ENCODE peak calls at places on chromosomes 12 and 14, in four cellular contexts. J is ovary, G is esophagus squamous epithelium, S is breast epithelium. I is an unnamed sample. For H3K4me1, the result is how much of the 10 kb centered on the place peaks cover.

GRCh38 chr12:49877066-49877465 is 26.6 kb downstream of the FAIM2 start:
- DNase-seq in J (no peak), S (no peak), G (no peak), I (peak)

GRCh38 chr12:57898308-57898970 is 42.9 kb upstream of the ATP23 start:
- DNase-seq in J (no peak), G (no peak), S (no peak), I (no peak)

GRCh38 chr12:1553987-1554982 is 40.1 kb downstream of the FBXL14 start:
- DNase-seq in G (no peak), J (no peak), S (no peak), I (no peak)

GRCh38 chr14:38762436-38762835 is 340.6 kb downstream of the SEC23A start:
- DNase-seq in G (no peak), S (no peak), J (no peak), I (no peak)

GRCh38 chr14:23186913-23187654 is 3.6 kb upstream of the SLC7A8 start:
- DNase-seq in G (no peak), S (no peak), J (no peak), I (no peak)

GRCh38 chr12:47729233-47729632 is 3.9 kb upstream of the ENDOU start:
- DNase-seq in J (no peak), S (no peak), G (no peak), I (no peak)

GRCh38 chr14:87260460-87260859 is 732.5 kb downstream of the GALC start:
- DNase-seq in S (no peak), G (no peak), J (no peak), I (no peak)

GRCh38 chr12:101764393-101764792 is 25.1 kb upstream of the SYCP3 start:
- DNase-seq in G (no peak), J (no peak), S (no peak), I (no peak)

GRCh38 chr12:5778823-5779222 is 166.2 kb downstream of the ANO2 start:
- DNase-seq in S (no peak), J (no peak), G (no peak), I (no peak)

GRCh38 chr14:60092516-60092915 is 793 bp downstream of the PCNX4 start:
- DNase-seq in S (no peak), G (no peak), J (no peak), I (no peak)

GRCh38 chr14:73717998-73718741 is 4.0 kb upstream of the PNMA1 start:
- DNase-seq in S (no peak), G (no peak), J (no peak), I (peak)

GRCh38 chr12:91109148-91109564 is 2.1 kb downstream of the LUM start:
- DNase-seq in J (peak), S (peak), G (no peak), I (no peak)

GRCh38 chr14:99150236-99150635 is 121.8 kb downstream of the BCL11B start:
- DNase-seq in J (no peak), S (no peak), G (no peak), I (no peak)

GRCh38 chr14:93317836-93318807 is 14.7 kb downstream of the BTBD7 start:
- DNase-seq in G (no peak), J (no peak), S (no peak), I (no peak)

GRCh38 chr12:63944036-63944579 is 99.6 kb downstream of the SRGAP1 start:
- DNase-seq in J (no peak), S (no peak), G (no peak), I (no peak)

GRCh38 chr12:5432011-5432400 is at the start of gene NTF3:
- DNase-seq in G (no peak), S (no peak), J (peak), I (no peak)

GRCh38 chr14:43956741-43957140 is 550.3 kb downstream of the FSCB start:
- DNase-seq in G (no peak), S (no peak), J (no peak), I (no peak)

GRCh38 chr14:86943391-86944365 is 1049.3 kb downstream of the GALC start:
- DNase-seq in J (no peak), G (no peak), S (no peak), I (no peak)

GRCh38 chr12:13075786-13076570 is 27.5 kb downstream of the GSG1 start:
- DNase-seq in J (no peak), S (no peak), G (no peak), I (no peak)

GRCh38 chr12:72133497-72134055 is 138.6 kb upstream of the TRHDE start:
- DNase-seq in S (no peak), J (no peak), G (no peak), I (no peak)

GRCh38 chr14:49310298-49310697 is 275.9 kb downstream of the RPS29 start:
- DNase-seq in J (no peak), G (no peak), S (no peak), I (no peak)

GRCh38 chr12:100963381-100963780 is 168.8 kb downstream of the ANO4 start:
- DNase-seq in G (no peak), J (peak), S (no peak), I (no peak)

GRCh38 chr12:64656429-64656828 is 46.1 kb downstream of the RASSF3 start:
- DNase-seq in G (no peak), J (no peak), S (no peak), I (no peak)

GRCh38 chr12:3972576-3972975 is 99.4 kb upstream of the PARP11 start:
- DNase-seq in G (no peak), J (no peak), S (no peak), I (no peak)

GRCh38 chr12:101694297-101694848 is 3.1 kb upstream of the CHPT1 start:
- DNase-seq in J (no peak), G (no peak), S (no peak), I (no peak)

GRCh38 chr14:96091941-96092411 is 52.8 kb downstream of the C14orf132 start:
- DNase-seq in G (no peak), S (peak), J (no peak), I (no peak)

GRCh38 chr14:29236848-29237247 is 470.3 kb downstream of the FOXG1 start:
- DNase-seq in G (no peak), J (no peak), S (no peak), I (no peak)

GRCh38 chr14:75539562-75540478 is 17.6 kb downstream of the BATF start:
- DNase-seq in G (no peak), S (no peak), J (no peak), I (no peak)

GRCh38 chr12:82470906-82471512 is 112.7 kb downstream of the METTL25 start:
- DNase-seq in G (no peak), S (no peak), J (no peak), I (no peak)

GRCh38 chr14:86799244-86799647 is 1193.7 kb downstream of the GALC start:
- DNase-seq in G (no peak), S (no peak), J (no peak), I (no peak)

GRCh38 chr14:96902004-96902403 is 104.8 kb downstream of the VRK1 start:
- DNase-seq in G (no peak), J (no peak), S (no peak), I (no peak)

GRCh38 chr14:52413729-52414453 is 99.8 kb downstream of the PTGER2 start:
- DNase-seq in J (no peak), S (no peak), G (no peak), I (no peak)

GRCh38 chr12:11732760-11733159 is 83.3 kb downstream of the ETV6 start:
- DNase-seq in S (no peak), G (no peak), J (no peak), I (no peak)
- TF ChIP-seq POLR2A in S (no peak), G (no peak), J (no peak), I (no peak)

DNA sequence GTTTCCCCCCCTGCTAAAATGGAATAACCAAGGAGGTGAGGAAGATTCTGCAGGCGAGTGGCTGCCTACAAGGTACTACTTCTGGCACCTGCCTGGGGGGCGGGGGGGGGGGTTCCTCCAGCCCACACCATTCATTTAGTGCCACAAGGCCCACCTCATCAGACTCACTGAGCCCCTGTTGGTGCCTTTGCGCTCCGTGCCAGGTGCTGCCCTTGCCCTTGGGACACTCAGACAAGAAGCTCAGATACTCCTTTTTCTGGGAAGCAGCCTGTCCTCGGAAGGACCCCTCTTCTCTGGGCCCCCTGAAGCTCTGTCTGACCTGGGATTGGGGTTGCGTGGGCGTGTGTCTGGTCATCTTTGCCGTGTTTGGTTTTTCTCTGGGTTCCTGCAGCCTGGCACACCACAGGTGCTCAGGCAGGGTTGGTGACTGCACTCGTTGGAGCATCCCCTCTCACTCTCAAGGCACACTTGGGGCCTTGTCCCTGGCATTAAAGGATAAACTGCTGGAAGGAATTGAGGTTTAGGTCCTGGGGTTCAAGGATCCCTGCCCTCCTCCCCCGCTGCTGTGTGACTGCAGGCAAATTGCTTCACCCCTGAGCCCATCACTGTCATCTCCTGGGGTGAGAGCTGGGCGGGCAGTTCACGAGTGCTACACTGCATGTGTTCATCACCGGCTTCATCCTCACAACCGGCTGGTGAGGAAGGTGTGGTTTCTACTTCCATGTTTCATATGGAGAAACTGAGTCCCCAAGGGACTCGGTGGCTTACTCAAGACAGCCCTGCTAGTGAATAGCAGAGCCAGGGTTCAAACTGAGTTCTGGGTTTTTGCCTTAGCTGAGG is 16.9 kb downstream of the FAM222A start:
- DNase-seq in S (no peak), G (no peak), J (no peak), I (peak)
- H3K4me1 ChIP-seq in S (under half), G (under half), J (under half), I (under half)

DNA sequence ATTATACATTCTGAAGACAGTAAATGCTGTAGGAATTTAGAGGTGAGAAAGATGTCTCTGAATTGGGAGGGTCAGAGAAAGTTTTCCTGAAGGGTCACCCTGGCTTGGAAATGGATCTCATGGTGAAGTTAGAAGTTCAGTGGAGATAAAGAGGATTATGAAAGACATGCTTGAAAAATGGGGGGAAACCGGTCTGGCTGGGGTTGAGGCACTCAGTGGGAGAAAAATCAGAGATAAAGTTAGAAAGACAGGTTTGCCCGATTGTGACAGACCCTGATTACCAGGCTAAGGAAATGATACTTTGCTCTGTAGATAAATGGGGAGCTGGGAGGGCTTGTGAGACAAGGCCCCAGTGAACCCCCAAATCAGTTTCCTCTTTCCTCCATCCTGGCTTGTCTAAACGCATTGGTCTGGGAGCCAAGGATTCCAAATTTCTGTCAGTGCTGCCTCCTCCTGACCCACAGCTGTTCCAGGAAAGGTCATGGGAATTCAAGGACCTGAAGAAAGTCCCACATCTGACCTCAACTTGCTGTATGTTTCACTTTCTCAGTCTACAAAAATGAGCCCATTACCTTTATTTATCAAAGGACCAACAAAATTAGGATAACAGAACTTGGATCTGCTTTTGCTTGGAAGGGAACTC is 3.6 kb upstream of the RNASE7 start:
- DNase-seq in J (no peak), G (no peak), S (no peak), I (peak)
- H3K4me3 ChIP-seq in J (no peak), G (peak), S (peak), I (no peak)

GRCh38 chr12:96227365-96228106 is 33.4 kb downstream of the ELK3 start:
- DNase-seq in G (no peak), J (no peak), S (no peak), I (peak)

GRCh38 chr12:96225003-96225855 is 31.1 kb downstream of the ELK3 start:
- DNase-seq in S (no peak), J (peak), G (no peak), I (no peak)

GRCh38 chr12:96226801-96227348 is 32.7 kb downstream of the ELK3 start:
- DNase-seq in G (no peak), S (no peak), J (no peak), I (no peak)

GRCh38 chr12:96225994-96226399 is 31.8 kb downstream of the ELK3 start:
- DNase-seq in J (no peak), G (no peak), S (no peak), I (no peak)

GRCh38 chr12:96226401-96226800 is 32.2 kb downstream of the ELK3 start:
- DNase-seq in J (no peak), G (no peak), S (no peak), I (no peak)
- TF ChIP-seq POLR2A in J (no peak), G (no peak), S (no peak), I (no peak)

DNA sequence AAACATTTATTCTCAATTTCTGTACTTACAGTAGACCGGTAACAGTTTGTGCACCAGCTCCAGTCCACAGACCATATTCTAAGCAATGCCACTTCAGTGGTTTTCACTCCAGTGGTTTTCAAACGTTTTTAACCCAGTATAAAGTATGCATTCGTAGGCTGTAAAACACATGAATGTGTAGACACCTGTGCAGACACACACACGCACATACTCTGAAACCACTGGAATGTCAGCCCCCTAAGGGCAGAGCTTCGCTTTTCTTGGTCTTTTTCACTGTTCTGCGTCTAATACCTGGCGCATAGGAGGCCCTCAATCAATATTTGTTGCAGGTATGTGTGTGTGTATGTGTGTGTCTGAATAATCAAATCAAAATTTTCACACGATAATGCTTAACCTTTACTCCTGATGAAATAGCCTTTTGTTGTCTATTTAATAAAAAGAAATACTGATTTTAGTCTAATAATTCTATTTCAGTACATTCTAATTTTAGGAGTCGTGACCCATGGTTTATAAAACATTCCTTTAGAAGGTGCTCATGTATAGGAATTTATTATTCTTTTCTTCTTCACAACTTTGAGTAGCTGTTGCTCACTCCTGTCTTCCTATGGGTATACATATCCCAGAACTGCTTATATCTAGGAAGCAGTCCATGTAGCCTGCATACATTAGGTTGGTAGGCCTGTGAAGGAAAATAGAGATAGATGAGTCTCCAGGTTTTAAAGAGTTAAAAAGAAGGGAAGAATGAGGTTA is 73.6 kb upstream of the REP15 start:
- DNase-seq in J (no peak), G (no peak), S (no peak), I (no peak)
- H3K4me1 ChIP-seq in J (under half), G (under half), S (under half), I (under half)